ENCODE peak calls at places on chromosomes 12 and 14, in eight cellular contexts. One of them, this sample, is unnamed.

GRCh38 chr14:99734406-99735051 is 50.4 kb downstream of the CYP46A1 start:
- DNase-seq in suprapubic skin: peak; percentile 64
- DNase-seq in brain microvascular endothelial cell: no peak
- DNase-seq in cardiac fibroblast: no peak
- DNase-seq in body of pancreas: peak; percentile 38
- DNase-seq in heart left ventricle: peak; percentile 26
- DNase-seq in WTC11: peak; percentile 10
- DNase-seq in right lobe of liver: peak; percentile 55
- DNase-seq in this sample: no peak

GRCh38 chr12:25100738-25101445 is 94.1 kb downstream of the DNAI7 start:
- DNase-seq in brain microvascular endothelial cell: no peak
- DNase-seq in cardiac fibroblast: no peak
- DNase-seq in body of pancreas: no peak
- DNase-seq in suprapubic skin: no peak
- DNase-seq in right lobe of liver: no peak
- DNase-seq in WTC11: no peak
- DNase-seq in heart left ventricle: no peak
- DNase-seq in this sample: peak; percentile 14

GRCh38 chr12:14185441-14186192 is 179.9 kb upstream of the ATF7IP start:
- DNase-seq in suprapubic skin: no peak
- DNase-seq in heart left ventricle: no peak
- DNase-seq in body of pancreas: peak; percentile 57
- DNase-seq in brain microvascular endothelial cell: peak; percentile 41
- DNase-seq in right lobe of liver: no peak
- DNase-seq in cardiac fibroblast: peak; percentile 47
- DNase-seq in WTC11: peak; percentile 47
- DNase-seq in this sample: peak; percentile 45

GRCh38 chr12:58639323-58639934 is 280.9 kb downstream of the LRIG3 start:
- DNase-seq in heart left ventricle: no peak
- DNase-seq in brain microvascular endothelial cell: peak; percentile 38
- DNase-seq in suprapubic skin: no peak
- DNase-seq in cardiac fibroblast: peak; percentile 34
- DNase-seq in WTC11: no peak
- DNase-seq in right lobe of liver: no peak
- DNase-seq in body of pancreas: no peak
- DNase-seq in this sample: no peak

GRCh38 chr14:100081997-100082625 is 16.9 kb downstream of the EVL start:
- DNase-seq in right lobe of liver: no peak
- DNase-seq in cardiac fibroblast: no peak
- DNase-seq in heart left ventricle: no peak
- DNase-seq in suprapubic skin: no peak
- DNase-seq in body of pancreas: no peak
- DNase-seq in WTC11: no peak
- DNase-seq in brain microvascular endothelial cell: no peak
- DNase-seq in this sample: no peak

GRCh38 chr12:88393017-88393767 is 187.1 kb downstream of the KITLG start:
- DNase-seq in suprapubic skin: no peak
- DNase-seq in brain microvascular endothelial cell: no peak
- DNase-seq in right lobe of liver: no peak
- DNase-seq in cardiac fibroblast: peak; percentile 43
- DNase-seq in heart left ventricle: no peak
- DNase-seq in body of pancreas: no peak
- DNase-seq in WTC11: peak; percentile 18
- DNase-seq in this sample: no peak

GRCh38 chr12:122413516-122414404 is 8.7 kb downstream of the CLIP1 start:
- DNase-seq in heart left ventricle: no peak
- DNase-seq in suprapubic skin: no peak
- DNase-seq in right lobe of liver: no peak
- DNase-seq in WTC11: no peak
- DNase-seq in brain microvascular endothelial cell: no peak
- DNase-seq in body of pancreas: no peak
- DNase-seq in cardiac fibroblast: peak; percentile 28
- DNase-seq in this sample: no peak

GRCh38 chr12:48199784-48200198 is 3.3 kb downstream of the OR10AD1 start:
- DNase-seq in WTC11: no peak
- DNase-seq in heart left ventricle: no peak
- DNase-seq in right lobe of liver: no peak
- DNase-seq in cardiac fibroblast: peak; percentile 39
- DNase-seq in brain microvascular endothelial cell: no peak
- DNase-seq in suprapubic skin: no peak
- DNase-seq in body of pancreas: no peak
- DNase-seq in this sample: no peak

GRCh38 chr12:28569698-28570411 is 379.6 kb downstream of the CCDC91 start:
- DNase-seq in body of pancreas: no peak
- DNase-seq in right lobe of liver: no peak
- DNase-seq in heart left ventricle: no peak
- DNase-seq in cardiac fibroblast: peak; percentile 76
- DNase-seq in suprapubic skin: no peak
- DNase-seq in brain microvascular endothelial cell: peak; percentile 45
- DNase-seq in WTC11: no peak
- DNase-seq in this sample: no peak

GRCh38 chr12:6608592-6609311 is 1.6 kb upstream of the CHD4 start:
- DNase-seq in suprapubic skin: peak; percentile 81
- DNase-seq in heart left ventricle: no peak
- DNase-seq in body of pancreas: peak; percentile 29
- DNase-seq in cardiac fibroblast: peak; percentile 49
- DNase-seq in right lobe of liver: no peak
- DNase-seq in brain microvascular endothelial cell: no peak
- DNase-seq in WTC11: no peak
- DNase-seq in this sample: no peak

GRCh38 chr14:63833728-63834127 is 19.1 kb upstream of the SYNE2 start:
- DNase-seq in WTC11: no peak
- DNase-seq in right lobe of liver: no peak
- DNase-seq in suprapubic skin: no peak
- DNase-seq in heart left ventricle: no peak
- DNase-seq in body of pancreas: no peak
- DNase-seq in brain microvascular endothelial cell: no peak
- DNase-seq in cardiac fibroblast: no peak
- DNase-seq in this sample: no peak
- TF ChIP-seq CTCF in WTC11: no peak
- TF ChIP-seq CTCF in right lobe of liver: no peak
- TF ChIP-seq CTCF in suprapubic skin: no peak
- TF ChIP-seq CTCF in heart left ventricle: no peak
- TF ChIP-seq CTCF in body of pancreas: no peak
- TF ChIP-seq CTCF in brain microvascular endothelial cell: no peak
- TF ChIP-seq CTCF in cardiac fibroblast: no peak
- TF ChIP-seq CTCF in this sample: no peak

DNA sequence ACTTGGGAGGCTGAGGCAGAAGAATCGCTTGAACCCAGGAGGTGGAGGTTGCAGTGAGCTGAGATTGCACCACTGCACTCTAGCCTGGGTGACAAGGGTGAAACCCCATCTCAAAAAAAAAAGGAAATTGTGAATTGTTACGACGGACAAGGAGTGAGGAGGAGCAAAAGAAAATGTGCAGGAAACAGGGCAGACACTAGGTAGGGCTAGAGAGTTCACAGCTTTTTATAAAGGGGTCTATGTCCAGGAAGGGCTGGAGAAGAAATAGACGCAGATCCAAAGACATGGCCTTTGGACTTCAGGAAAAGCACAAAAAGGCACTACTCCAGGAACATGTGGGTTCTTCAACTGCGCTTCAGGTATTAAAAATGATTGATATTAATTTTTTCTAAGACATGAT is 34.4 kb downstream of the ATG14 start:
- DNase-seq in suprapubic skin: no peak
- DNase-seq in WTC11: no peak
- DNase-seq in body of pancreas: no peak
- DNase-seq in heart left ventricle: no peak
- DNase-seq in right lobe of liver: no peak
- DNase-seq in cardiac fibroblast: no peak
- DNase-seq in brain microvascular endothelial cell: no peak
- DNase-seq in this sample: no peak
- TF ChIP-seq CTCF in suprapubic skin: no peak
- TF ChIP-seq CTCF in WTC11: no peak
- TF ChIP-seq CTCF in body of pancreas: no peak
- TF ChIP-seq CTCF in heart left ventricle: no peak
- TF ChIP-seq CTCF in right lobe of liver: no peak
- TF ChIP-seq CTCF in cardiac fibroblast: peak; percentile 1
- TF ChIP-seq CTCF in brain microvascular endothelial cell: peak; percentile 24
- TF ChIP-seq CTCF in this sample: no peak

DNA sequence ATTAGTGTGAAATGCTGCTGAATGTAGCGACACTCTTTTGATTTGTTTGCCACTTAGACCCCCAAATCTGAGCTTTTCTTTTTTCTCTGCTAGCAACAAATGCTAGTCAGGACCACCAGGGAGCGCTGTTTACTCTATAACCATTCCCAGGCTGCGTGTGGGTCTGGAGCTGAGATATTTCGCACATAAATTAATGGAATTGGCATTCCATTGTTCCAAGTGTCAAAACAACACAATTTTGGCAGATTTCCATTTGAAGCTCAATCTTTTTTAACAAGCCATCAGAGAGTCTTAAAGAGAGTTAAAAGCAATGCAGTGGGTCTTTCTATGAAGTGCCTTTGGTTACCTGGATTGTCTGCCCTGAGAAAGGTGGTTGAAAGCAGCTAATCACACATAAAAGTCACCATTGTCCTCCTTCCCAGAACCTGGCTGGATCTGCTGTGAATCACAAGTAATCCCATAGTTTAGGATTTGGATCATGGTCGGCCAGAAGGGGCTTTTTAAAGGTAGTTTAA is 7.4 kb upstream of the TMEM132C start:
- DNase-seq in cardiac fibroblast: peak; percentile 31
- DNase-seq in right lobe of liver: no peak
- DNase-seq in body of pancreas: peak; percentile 51
- DNase-seq in brain microvascular endothelial cell: peak; percentile 11
- DNase-seq in heart left ventricle: no peak
- DNase-seq in suprapubic skin: no peak
- DNase-seq in WTC11: no peak
- DNase-seq in this sample: no peak
- TF ChIP-seq CTCF in cardiac fibroblast: peak; percentile 31
- TF ChIP-seq CTCF in right lobe of liver: peak; percentile 69
- TF ChIP-seq CTCF in body of pancreas: peak; percentile 64
- TF ChIP-seq CTCF in brain microvascular endothelial cell: peak; percentile 52
- TF ChIP-seq CTCF in heart left ventricle: peak; percentile 71
- TF ChIP-seq CTCF in suprapubic skin: peak; percentile 48
- TF ChIP-seq CTCF in WTC11: no peak
- TF ChIP-seq CTCF in this sample: peak; percentile 67

GRCh38 chr12:59645242-59645641 is 49.4 kb downstream of the SLC16A7 start:
- DNase-seq in suprapubic skin: no peak
- DNase-seq in WTC11: no peak
- DNase-seq in cardiac fibroblast: no peak
- DNase-seq in body of pancreas: no peak
- DNase-seq in heart left ventricle: no peak
- DNase-seq in right lobe of liver: no peak
- DNase-seq in brain microvascular endothelial cell: no peak
- DNase-seq in this sample: no peak
- TF ChIP-seq CTCF in suprapubic skin: no peak
- TF ChIP-seq CTCF in WTC11: no peak
- TF ChIP-seq CTCF in cardiac fibroblast: no peak
- TF ChIP-seq CTCF in body of pancreas: no peak
- TF ChIP-seq CTCF in heart left ventricle: no peak
- TF ChIP-seq CTCF in right lobe of liver: no peak
- TF ChIP-seq CTCF in brain microvascular endothelial cell: no peak
- TF ChIP-seq CTCF in this sample: no peak

DNA sequence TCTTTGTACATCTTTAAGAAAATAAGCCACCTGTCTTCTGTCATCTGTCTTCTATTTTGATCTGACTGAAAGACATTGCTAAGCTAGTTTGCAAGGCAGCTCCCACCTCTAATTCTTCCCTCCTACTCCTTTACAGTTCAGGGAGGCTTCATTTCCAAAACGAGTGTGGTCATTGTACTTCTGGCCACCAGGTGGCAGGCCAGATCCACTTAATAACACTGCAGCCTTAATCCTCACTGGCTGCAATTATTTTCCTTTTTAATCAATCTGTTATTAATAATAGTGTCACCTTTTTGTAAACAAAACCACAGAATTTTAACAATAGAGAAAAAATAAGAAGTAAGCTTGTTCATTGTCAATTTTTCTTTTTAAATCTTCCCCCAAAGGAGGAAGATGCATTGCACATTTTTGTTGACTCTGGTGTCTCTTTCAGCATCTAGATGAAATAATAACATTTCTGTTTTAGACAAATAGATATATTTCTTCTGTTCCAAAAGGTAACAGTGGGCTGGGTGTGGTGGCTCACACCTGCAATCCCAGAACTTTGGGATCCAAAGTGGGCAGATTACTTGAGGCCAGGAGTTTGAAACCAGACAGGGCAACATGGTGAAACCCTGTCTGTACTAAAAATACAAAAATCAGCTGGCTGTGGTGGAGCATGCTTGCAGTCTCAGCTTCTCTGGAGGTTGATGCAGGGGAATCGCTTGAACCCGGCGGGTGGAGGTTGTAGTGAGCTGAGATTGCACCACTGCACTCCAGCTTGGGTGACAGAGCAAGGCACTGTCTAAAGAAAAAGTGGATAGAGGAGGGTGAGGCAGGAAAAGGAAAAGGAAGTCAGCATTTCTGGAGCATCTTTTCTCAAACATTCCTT is 23.3 kb downstream of the GABARAPL1 start:
- DNase-seq in right lobe of liver: no peak
- DNase-seq in body of pancreas: peak; percentile 36
- DNase-seq in brain microvascular endothelial cell: no peak
- DNase-seq in heart left ventricle: no peak
- DNase-seq in WTC11: no peak
- DNase-seq in cardiac fibroblast: peak; percentile 62
- DNase-seq in suprapubic skin: no peak
- DNase-seq in this sample: peak; percentile 59
- TF ChIP-seq CTCF in right lobe of liver: peak; percentile 89
- TF ChIP-seq CTCF in body of pancreas: peak; percentile 78
- TF ChIP-seq CTCF in brain microvascular endothelial cell: peak; percentile 85
- TF ChIP-seq CTCF in heart left ventricle: peak; percentile 86
- TF ChIP-seq CTCF in WTC11: peak; percentile 89
- TF ChIP-seq CTCF in cardiac fibroblast: peak; percentile 75
- TF ChIP-seq CTCF in suprapubic skin: peak; percentile 84
- TF ChIP-seq CTCF in this sample: peak; percentile 75